ENCODE peak calls at places on chromosomes 2 and 18, in six cellular contexts. W is IMR-90, A is tibial artery, R is upper lobe of right lung, E is transverse colon, X is vagina. K is an unnamed sample. For H3K4me1 and H3K36me3, the result is how much of the 10 kb centered on the place peaks cover.

GRCh38 chr18:80042785-80043184 is 8.6 kb downstream of the RBFA start:
- DNase-seq in W (no peak), A (no peak), R (no peak), E (no peak), X (no peak), K (no peak)

GRCh38 chr2:25377822-25378421 is 36.2 kb upstream of the DNMT3A start:
- DNase-seq in W (no peak), A (no peak), R (peak), E (no peak), X (no peak), K (no peak)

GRCh38 chr2:143686585-143687164 is 557.5 kb downstream of the ARHGAP15 start:
- DNase-seq in W (peak), A (no peak), R (no peak), E (no peak), X (no peak), K (no peak)

GRCh38 chr2:37585295-37585908 is 86.0 kb downstream of the CDC42EP3 start:
- DNase-seq in W (peak), A (no peak), R (no peak), E (peak), X (no peak), K (no peak)

GRCh38 chr18:80170395-80171094 is 61.5 kb downstream of the ADNP2 start:
- DNase-seq in W (no peak), A (no peak), R (peak), E (no peak), X (no peak), K (no peak)

GRCh38 chr2:199228887-199229819 is 228.6 kb downstream of the SATB2 start:
- DNase-seq in W (peak), A (no peak), R (no peak), E (no peak), X (no peak), K (peak)

GRCh38 chr2:7053650-7054262 is 136.5 kb downstream of the RNF144A start:
- DNase-seq in W (no peak), A (no peak), R (no peak), E (no peak), X (no peak), K (no peak)

GRCh38 chr2:75627902-75628504 is 18.6 kb upstream of the MRPL19 start:
- DNase-seq in W (peak), A (peak), R (peak), E (peak), X (no peak), K (no peak)

GRCh38 chr18:6056171-6056932 is 161.0 kb upstream of the TMEM200C start:
- DNase-seq in W (peak), A (no peak), R (no peak), E (no peak), X (no peak), K (no peak)

GRCh38 chr18:58255701-58256311 is 211.8 kb downstream of the NEDD4L start:
- DNase-seq in W (no peak), A (no peak), R (no peak), E (no peak), X (no peak), K (no peak)

GRCh38 chr18:7740815-7741214 is 173.7 kb downstream of the PTPRM start:
- DNase-seq in W (peak), A (no peak), R (no peak), E (no peak), X (no peak), K (no peak)

GRCh38 chr2:195477996-195478382 is 179.0 kb upstream of the SLC39A10 start:
- DNase-seq in W (peak), A (no peak), R (no peak), E (no peak), X (no peak), K (no peak)

GRCh38 chr2:101205521-101205998 is 47.1 kb upstream of the CNOT11 start:
- DNase-seq in W (peak), A (peak), R (no peak), E (peak), X (no peak), K (peak)

GRCh38 chr18:42644729-42645131 is 470.8 kb downstream of the RIT2 start:
- DNase-seq in W (no peak), A (no peak), R (no peak), E (no peak), X (no peak), K (no peak)

GRCh38 chr2:80396276-80396675 is 91.7 kb upstream of the LRRTM1 start:
- DNase-seq in W (no peak), A (no peak), R (no peak), E (no peak), X (no peak), K (no peak)

GRCh38 chr2:73163522-73164367 is 38.6 kb upstream of the NOTO start:
- DNase-seq in W (peak), A (peak), R (peak), E (peak), X (no peak), K (no peak)

GRCh38 chr2:603427-603826 is 73.8 kb downstream of the TMEM18 start:
- DNase-seq in W (no peak), A (no peak), R (no peak), E (no peak), X (no peak), K (no peak)

GRCh38 chr2:73006969-73007710 is 64.4 kb downstream of the SFXN5 start:
- DNase-seq in W (peak), A (no peak), R (no peak), E (no peak), X (peak), K (no peak)

GRCh38 chr2:239912171-239912937 is 112.8 kb downstream of the NDUFA10 start:
- DNase-seq in W (no peak), A (no peak), R (no peak), E (no peak), X (peak), K (no peak)

GRCh38 chr2:180716186-180717180 is 263.9 kb upstream of the UBE2E3 start:
- DNase-seq in W (no peak), A (no peak), R (no peak), E (no peak), X (no peak), K (no peak)

GRCh38 chr18:45730832-45731545 is 7.0 kb downstream of the SLC14A1 start:
- DNase-seq in W (peak), A (no peak), R (no peak), E (no peak), X (no peak), K (no peak)

GRCh38 chr2:45494275-45494977 is 116.6 kb downstream of the SRBD1 start:
- DNase-seq in W (peak), A (no peak), R (no peak), E (no peak), X (no peak), K (no peak)

GRCh38 chr2:20027260-20027677 is 14.8 kb upstream of the MATN3 start:
- DNase-seq in W (no peak), A (no peak), R (no peak), E (peak), X (no peak), K (no peak)

GRCh38 chr2:72953976-72954375 is 36.7 kb downstream of the EMX1 start:
- DNase-seq in W (no peak), A (no peak), R (no peak), E (no peak), X (no peak), K (no peak)

GRCh38 chr2:101431486-101431885 is 43.4 kb downstream of the RFX8 start:
- DNase-seq in W (no peak), A (no peak), R (no peak), E (no peak), X (no peak), K (no peak)

GRCh38 chr2:176461098-176461497 is 191.9 kb downstream of the MTX2 start:
- DNase-seq in W (peak), A (no peak), R (no peak), E (no peak), X (no peak), K (no peak)

GRCh38 chr2:21013043-21013816 is 30.6 kb downstream of the APOB start:
- DNase-seq in W (no peak), A (no peak), R (no peak), E (no peak), X (no peak), K (no peak)

GRCh38 chr18:10070581-10071000 is 156.8 kb downstream of the VAPA start:
- DNase-seq in W (peak), A (no peak), R (no peak), E (no peak), X (no peak), K (no peak)

GRCh38 chr2:127185093-127185492 is 35.0 kb downstream of the CYP27C1 start:
- DNase-seq in W (no peak), A (no peak), R (no peak), E (no peak), X (no peak), K (no peak)

GRCh38 chr2:69046221-69046662 is 33.3 kb downstream of the ANTXR1 start:
- DNase-seq in W (peak), A (no peak), R (no peak), E (no peak), X (no peak), K (no peak)

GRCh38 chr18:79906706-79907105 is 44.7 kb downstream of the SLC66A2 start:
- DNase-seq in W (no peak), A (no peak), R (no peak), E (no peak), X (no peak), K (no peak)

GRCh38 chr2:7868836-7869235 is 813.0 kb upstream of the ID2 start:
- DNase-seq in W (no peak), A (no peak), R (no peak), E (no peak), X (no peak), K (no peak)

GRCh38 chr2:112891333-112891950 is 19.5 kb upstream of the IL37 start:
- DNase-seq in W (no peak), A (no peak), R (no peak), E (no peak), X (no peak), K (peak)

GRCh38 chr2:36464006-36464721 is 108.6 kb downstream of the CRIM1 start:
- DNase-seq in W (peak), A (no peak), R (no peak), E (no peak), X (no peak), K (no peak)

GRCh38 chr2:73212448-73213176 is 1.4 kb upstream of the SMYD5 start:
- DNase-seq in W (peak), A (peak), R (peak), E (peak), X (no peak), K (no peak)

GRCh38 chr2:15912203-15912602 is 28.1 kb upstream of the MYCN start:
- DNase-seq in W (peak), A (no peak), R (no peak), E (peak), X (no peak), K (peak)

GRCh38 chr18:27704721-27705361 is 472.1 kb downstream of the CDH2 start:
- DNase-seq in W (no peak), A (no peak), R (no peak), E (no peak), X (no peak), K (no peak)

GRCh38 chr18:52287151-52287550 is 52.8 kb upstream of the DCC start:
- DNase-seq in W (no peak), A (no peak), R (no peak), E (no peak), X (no peak), K (no peak)

GRCh38 chr18:55473078-55473477 is 114.9 kb downstream of the TCF4 start:
- DNase-seq in W (no peak), A (no peak), R (no peak), E (no peak), X (no peak), K (no peak)
- H3K4me1 ChIP-seq in W (under half), A (under half), R (under half), E (under half), X (under half), K (under half)

GRCh38 chr2:42284019-42284418 is 77.0 kb downstream of the COX7A2L start:
- DNase-seq in W (no peak), A (no peak), R (no peak), E (no peak), X (no peak), K (no peak)
- TF ChIP-seq CTCF in W (no peak), A (no peak), R (no peak), E (no peak), X (no peak), K (no peak)

DNA sequence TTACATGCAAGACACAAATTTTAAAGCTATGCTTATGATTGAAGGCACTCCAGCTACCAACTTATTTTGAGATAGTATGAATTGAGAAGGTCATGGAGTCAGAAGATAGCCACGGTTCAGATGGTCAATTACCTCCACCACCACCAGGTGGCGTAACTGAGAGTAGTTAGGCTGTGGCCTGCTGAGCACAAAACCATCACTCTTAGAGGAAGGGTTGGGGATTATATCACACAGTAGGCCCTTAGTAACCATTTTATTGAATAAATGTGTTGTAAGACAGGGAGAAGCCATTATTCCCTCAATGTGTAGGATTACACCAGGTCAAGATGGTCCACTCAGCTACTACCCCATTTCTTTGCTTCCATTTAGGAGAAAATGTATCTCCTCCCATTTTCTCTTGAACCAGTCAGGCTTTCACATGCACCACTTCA is 18.8 kb downstream of the KLHL41 start:
- DNase-seq in W (peak), A (peak), R (no peak), E (peak), X (no peak), K (no peak)
- H3K36me3 ChIP-seq in W (under half), A (under half), R (under half), E (under half), X (under half), K (under half)

GRCh38 chr18:35077937-35078336 is 36.7 kb downstream of the MAPRE2 start:
- DNase-seq in W (peak), A (no peak), R (no peak), E (no peak), X (no peak), K (no peak)
- H3K4me1 ChIP-seq in W (under half), A (under half), R (under half), E (under half), X (under half), K (under half)

GRCh38 chr2:218618102-218618860 is 10.6 kb downstream of the PLCD4 start:
- DNase-seq in W (no peak), A (no peak), R (no peak), E (no peak), X (no peak), K (no peak)
- TF ChIP-seq CTCF in W (no peak), A (no peak), R (no peak), E (no peak), X (no peak), K (peak)

DNA sequence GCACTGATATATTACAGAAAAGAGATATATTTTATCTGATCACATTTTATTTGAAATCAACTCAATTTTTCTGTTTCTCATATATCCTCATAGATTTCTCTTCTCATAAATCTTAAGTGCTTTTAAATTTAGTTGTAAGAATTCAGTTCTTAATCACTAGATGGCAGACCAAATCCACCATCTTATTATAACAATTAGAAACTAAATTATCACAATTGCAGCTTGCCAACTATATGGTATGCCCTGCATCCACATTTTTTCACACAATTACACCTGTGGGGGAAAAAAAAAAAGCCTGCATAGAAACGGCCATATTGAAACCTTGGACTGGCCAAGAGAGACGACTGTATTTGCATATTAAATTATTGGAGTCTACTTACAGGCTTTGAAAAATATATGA is 64.4 kb downstream of the COL5A2 start:
- DNase-seq in W (peak), A (no peak), R (no peak), E (no peak), X (no peak), K (no peak)
- H3K36me3 ChIP-seq in W (under half), A (under half), R (under half), E (under half), X (under half), K (under half)

DNA sequence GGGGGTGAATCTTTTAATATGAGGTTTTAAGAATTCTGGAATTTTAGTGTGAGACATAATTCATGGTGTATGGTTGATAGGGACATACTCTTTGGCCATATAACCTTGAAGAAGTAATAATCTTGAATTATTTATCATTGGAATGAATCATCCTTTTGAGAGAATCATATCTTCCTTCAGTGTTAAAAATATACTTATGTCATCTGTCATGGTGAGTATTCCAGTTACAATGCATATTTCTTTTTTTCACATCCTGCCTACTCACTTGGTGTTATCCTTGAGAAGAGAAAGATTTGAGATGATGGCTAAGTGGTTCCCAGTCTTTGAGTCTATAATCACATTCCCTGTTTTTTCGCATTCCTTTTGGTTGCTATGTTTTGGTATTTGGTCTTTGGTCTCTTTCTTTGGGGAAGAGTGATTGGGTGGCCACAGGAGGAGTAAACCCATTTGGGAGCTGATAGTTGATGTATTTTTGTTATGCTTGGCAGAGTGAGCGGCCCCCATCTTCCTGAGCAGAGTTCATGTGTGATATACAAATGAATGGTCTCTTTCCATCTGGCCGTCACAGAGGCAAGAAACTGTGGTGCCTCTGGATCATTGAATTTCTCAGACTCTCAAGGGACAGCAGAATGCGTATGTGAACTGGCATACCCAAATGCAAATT is 21.6 kb downstream of the ASAP2 start:
- DNase-seq in W (peak), A (no peak), R (no peak), E (no peak), X (no peak), K (no peak)
- H3K4me1 ChIP-seq in W (half or more), A (under half), R (under half), E (under half), X (half or more), K (half or more)

DNA sequence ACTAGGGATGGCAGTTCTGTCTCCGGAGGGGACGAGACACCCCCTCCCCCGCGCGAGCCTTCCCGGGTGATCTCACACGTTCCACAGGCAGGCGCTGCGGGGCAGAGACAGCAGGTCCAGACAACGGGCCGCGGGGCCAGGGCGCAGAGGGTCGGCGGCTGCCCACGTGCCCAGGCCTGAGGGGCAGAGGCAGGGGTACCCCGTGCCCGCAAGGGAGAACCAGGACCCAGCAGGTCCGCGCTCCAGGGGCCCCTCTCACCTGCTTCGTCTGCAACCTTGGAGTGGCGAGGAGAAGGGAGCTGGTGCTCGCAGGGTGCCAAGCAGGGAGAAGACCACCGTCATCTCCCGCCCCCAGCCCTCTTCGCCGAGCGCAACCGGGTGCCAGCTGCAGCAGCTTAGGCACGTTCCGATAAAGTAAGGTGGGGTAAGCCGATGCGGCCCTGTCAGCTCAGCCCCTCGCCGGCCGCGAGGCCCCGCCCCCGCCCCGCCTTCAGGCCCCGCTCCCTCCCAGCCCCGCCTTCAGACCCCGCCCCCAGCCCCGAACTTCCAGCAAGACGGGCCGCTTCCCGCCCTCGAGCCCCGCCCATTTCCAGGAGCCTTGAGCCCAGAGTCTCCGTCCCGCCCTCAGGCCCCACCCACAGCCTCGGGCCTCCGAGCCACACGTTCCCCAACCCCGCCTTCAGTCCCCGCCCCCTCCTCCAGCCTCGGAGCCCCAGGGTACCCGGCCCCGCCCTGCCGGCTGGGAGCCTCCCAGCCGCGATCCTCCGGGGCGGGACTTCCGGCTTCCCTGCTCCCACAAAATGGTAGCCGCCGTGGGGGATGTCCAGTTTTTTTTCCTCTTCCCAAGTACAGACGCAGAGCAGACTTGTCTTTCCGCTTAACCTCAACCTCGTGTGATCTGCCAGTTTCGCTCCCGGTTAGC is at the start of gene GPR155:
- DNase-seq in W (peak), A (peak), R (peak), E (peak), X (no peak), K (peak)
- TF ChIP-seq CTCF in W (no peak), A (no peak), R (peak), E (no peak), X (no peak), K (peak)

GRCh38 chr2:130345091-130345490 is 2.4 kb downstream of the IMP4 start:
- DNase-seq in W (no peak), A (no peak), R (no peak), E (no peak), X (no peak), K (no peak)
- H3K36me3 ChIP-seq in W (under half), A (under half), R (half or more), E (under half), X (under half), K (half or more)

DNA sequence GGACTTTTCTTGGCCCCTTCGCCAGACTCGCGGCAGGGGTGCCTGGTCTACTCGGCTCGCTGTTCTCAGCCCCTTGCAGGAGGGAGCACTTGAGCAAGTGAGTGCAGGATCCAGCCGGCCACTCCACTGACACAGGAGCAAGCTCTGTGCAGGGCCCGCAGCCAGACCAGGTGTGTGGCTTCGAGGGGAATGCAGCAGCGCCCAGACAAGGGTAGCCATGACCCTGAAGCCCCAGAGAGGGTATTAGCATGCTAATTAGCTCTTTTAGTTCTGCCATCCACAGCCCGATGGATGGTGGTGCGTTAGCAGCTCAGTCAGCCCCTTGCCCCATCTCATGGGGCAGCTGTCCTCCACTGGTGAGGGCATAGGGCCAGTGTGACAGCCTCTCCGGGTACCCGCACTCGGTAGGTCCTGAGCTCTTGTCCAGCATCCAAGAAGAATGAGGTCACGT is 103.2 kb upstream of the HS6ST1 start:
- DNase-seq in W (no peak), A (no peak), R (peak), E (no peak), X (peak), K (peak)
- H3K4me1 ChIP-seq in W (under half), A (under half), R (under half), E (under half), X (under half), K (under half)

K was measured in RWPE2.